ENCODE peak calls at places on chromosomes 6 and 20, in five cellular contexts. H is astrocyte; S is AG04450; C is activated CD8-positive, alpha-beta T cell treated with anti-CD3 and anti-CD28 coated beads for 36 hours; J is mucosa of descending colon. O is an unnamed sample.

GRCh38 chr6:108127826-108128225 is 38.0 kb upstream of the NR2E1 start:
- DNase-seq in H (no peak), S (no peak), C (no peak), J (no peak), O (no peak)

GRCh38 chr6:14738933-14739332 is 506.9 kb upstream of the JARID2 start:
- DNase-seq in H (no peak), S (no peak), C (no peak), J (no peak), O (no peak)

GRCh38 chr6:91341473-91341872 is 754.6 kb upstream of the MAP3K7 start:
- DNase-seq in H (no peak), S (no peak), C (no peak), J (no peak), O (no peak)

GRCh38 chr20:46752639-46753235 is 43.3 kb downstream of the SLC2A10 start:
- DNase-seq in H (peak; percentile 20), S (no peak), C (peak; percentile 64), J (no peak), O (peak; percentile 80)

GRCh38 chr6:106155219-106155830 is 69.2 kb downstream of the PRDM1 start:
- DNase-seq in H (no peak), S (no peak), C (no peak), J (no peak), O (no peak)

GRCh38 chr6:35194390-35194789 is 19.4 kb upstream of the SCUBE3 start:
- DNase-seq in H (no peak), S (no peak), C (no peak), J (no peak), O (no peak)

GRCh38 chr20:19628570-19629134 is 129.4 kb upstream of the RIN2 start:
- DNase-seq in H (peak; percentile 32), S (peak; percentile 24), C (peak; percentile 69), J (no peak), O (peak; percentile 59)

GRCh38 chr6:106159531-106159940 is 73.4 kb downstream of the PRDM1 start:
- DNase-seq in H (peak; percentile 98), S (peak; percentile 54), C (no peak), J (no peak), O (no peak)

GRCh38 chr6:16547586-16547985 is 213.7 kb downstream of the ATXN1 start:
- DNase-seq in H (peak; percentile 17), S (no peak), C (no peak), J (no peak), O (no peak)

GRCh38 chr6:151716446-151717047 is 90.9 kb upstream of the ESR1 start:
- DNase-seq in H (no peak), S (no peak), C (peak; percentile 19), J (no peak), O (no peak)

GRCh38 chr20:47330933-47331708 is 25.4 kb downstream of the ZMYND8 start:
- DNase-seq in H (peak; percentile 87), S (no peak), C (peak; percentile 12), J (no peak), O (no peak)

GRCh38 chr6:9139762-9140161 is 704.4 kb upstream of the SLC35B3 start:
- DNase-seq in H (peak; percentile 56), S (peak; percentile 34), C (no peak), J (no peak), O (no peak)

GRCh38 chr20:50666709-50667310 is 24.5 kb downstream of the RIPOR3 start:
- DNase-seq in H (no peak), S (no peak), C (no peak), J (no peak), O (no peak)

GRCh38 chr20:58228103-58228483 is 360 bp downstream of the ANKRD60 start:
- DNase-seq in H (no peak), S (no peak), C (no peak), J (no peak), O (no peak)

GRCh38 chr6:119482850-119483285 is 133.3 kb upstream of the MAN1A1 start:
- DNase-seq in H (no peak), S (no peak), C (no peak), J (no peak), O (no peak)

GRCh38 chr20:32569380-32570305 is 15.5 kb downstream of the NOL4L start:
- DNase-seq in H (no peak), S (no peak), C (no peak), J (no peak), O (no peak)

GRCh38 chr6:115004204-115004603 is 661.4 kb upstream of the HS3ST5 start:
- DNase-seq in H (no peak), S (no peak), C (no peak), J (no peak), O (no peak)

GRCh38 chr6:109260126-109260525 is 122.1 kb downstream of the CD164 start:
- DNase-seq in H (peak; percentile 56), S (peak; percentile 8), C (no peak), J (no peak), O (no peak)

GRCh38 chr20:5751856-5752255 is 1.7 kb downstream of the SHLD1 start:
- DNase-seq in H (peak; percentile 44), S (no peak), C (no peak), J (no peak), O (no peak)

GRCh38 chr20:31713312-31714049 is 9.2 kb downstream of the BCL2L1 start:
- DNase-seq in H (peak; percentile 87), S (peak; percentile 74), C (no peak), J (no peak), O (peak; percentile 69)

GRCh38 chr6:29082457-29082856 is 4.7 kb downstream of the OR2B3 start:
- DNase-seq in H (no peak), S (no peak), C (no peak), J (no peak), O (no peak)

GRCh38 chr20:44637490-44638372 is 13.8 kb downstream of the ADA start:
- DNase-seq in H (no peak), S (no peak), C (no peak), J (no peak), O (no peak)

GRCh38 chr6:159852877-159853276 is 37.9 kb upstream of the MAS1 start:
- DNase-seq in H (no peak), S (no peak), C (no peak), J (no peak), O (peak; percentile 37)
- TF ChIP-seq CTCF in H (no peak), S (peak; percentile 15), C (no peak), J (no peak), O (no peak)

GRCh38 chr20:64238851-64239387 is 16.6 kb upstream of the PCMTD2 start:
- DNase-seq in H (no peak), S (no peak), C (peak; percentile 24), J (no peak), O (no peak)

GRCh38 chr20:64240243-64241015 is 15.1 kb upstream of the PCMTD2 start:
- DNase-seq in H (no peak), S (no peak), C (no peak), J (no peak), O (no peak)

GRCh38 chr20:64238115-64238825 is 17.3 kb upstream of the PCMTD2 start:
- DNase-seq in H (no peak), S (no peak), C (no peak), J (no peak), O (no peak)

GRCh38 chr20:64241061-64241460 is 14.5 kb upstream of the PCMTD2 start:
- DNase-seq in H (no peak), S (no peak), C (no peak), J (no peak), O (no peak)

DNA sequence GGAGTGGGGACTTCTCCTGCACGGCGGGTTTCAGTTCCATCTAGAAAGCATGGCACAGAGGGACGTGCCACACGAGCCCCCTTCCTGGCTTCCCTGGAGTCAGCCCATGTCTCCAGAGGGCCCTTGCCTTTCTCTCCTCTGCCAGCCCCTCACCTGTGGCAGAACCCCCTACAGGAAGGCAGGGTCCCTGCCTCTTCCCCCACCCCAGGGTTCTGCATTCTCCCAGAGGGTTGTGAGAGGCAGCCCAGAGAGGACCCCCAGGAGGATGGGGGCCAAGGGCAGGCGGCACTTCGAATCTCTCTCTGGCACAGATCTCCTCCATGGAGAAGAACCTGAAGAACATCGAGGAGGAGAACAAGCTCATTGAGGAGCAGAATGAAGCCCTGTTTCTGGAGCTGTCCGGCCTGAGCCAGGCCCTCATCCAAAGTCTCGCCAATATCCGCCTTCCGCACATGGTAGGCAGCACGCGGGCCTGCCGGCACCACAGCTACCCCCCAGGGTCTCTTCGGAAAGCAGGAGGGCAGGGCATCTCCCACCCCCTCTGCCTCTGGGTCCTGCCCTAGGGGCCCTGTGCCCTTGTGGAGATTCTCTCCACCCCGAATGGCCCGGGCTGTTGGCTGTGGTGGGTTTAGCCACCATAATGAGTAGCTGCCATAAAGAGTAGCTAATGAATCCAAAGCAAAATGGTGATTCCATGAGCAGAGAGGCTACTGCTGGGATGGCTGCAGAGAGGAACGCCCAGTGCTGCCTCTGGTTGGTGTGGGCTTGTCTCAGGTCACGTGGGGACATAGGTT is 15.9 kb upstream of the PCMTD2 start:
- DNase-seq in H (no peak), S (no peak), C (no peak), J (no peak), O (no peak)
- TF ChIP-seq CTCF in H (no peak), S (no peak), C (no peak), J (no peak), O (no peak)

DNA sequence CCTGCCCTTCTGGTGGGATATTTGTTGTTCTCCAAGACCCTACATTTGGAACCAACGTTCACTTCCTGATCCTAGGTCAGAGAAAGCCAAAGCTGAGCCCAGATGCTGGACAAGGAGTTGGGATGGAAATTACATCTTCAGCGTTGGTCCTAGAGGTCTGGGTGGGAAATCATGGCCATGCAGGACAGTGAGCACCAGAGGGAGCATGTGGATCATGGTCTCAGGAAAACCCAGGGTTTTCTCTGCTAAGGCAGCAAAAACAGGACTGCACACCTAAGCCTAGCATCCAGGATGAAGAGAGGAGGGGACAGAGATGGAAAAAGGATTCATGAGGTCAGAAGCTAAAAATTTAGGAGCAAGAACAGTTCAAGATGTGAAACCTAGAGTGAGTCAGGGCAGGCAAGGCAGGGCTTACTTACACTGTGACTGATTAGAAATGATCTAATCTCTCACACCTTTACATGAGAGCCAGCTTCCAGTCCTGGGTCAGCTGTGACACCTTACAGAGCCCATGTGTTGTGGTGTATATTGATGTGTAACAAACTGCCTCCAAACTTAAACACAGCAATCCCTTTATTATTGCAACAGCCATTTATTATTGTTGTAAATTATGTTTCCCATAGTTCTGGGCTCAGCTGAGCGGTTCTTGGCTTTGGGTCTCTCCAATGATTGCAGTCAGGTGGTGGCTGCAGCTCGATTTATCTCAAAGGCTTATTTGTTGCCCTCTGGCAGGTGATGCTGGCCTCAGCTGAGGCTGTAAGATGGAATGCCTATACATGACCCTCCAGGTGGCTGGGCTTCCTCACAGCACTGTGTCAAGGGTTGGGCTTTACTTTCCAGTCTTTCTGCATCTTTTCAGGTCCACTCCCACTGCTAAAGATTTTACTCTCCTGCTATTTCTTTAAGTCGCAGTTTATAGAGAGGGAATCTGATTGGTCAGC is 6.5 kb downstream of the C20orf202 start:
- DNase-seq in H (no peak), S (no peak), C (peak; percentile 17), J (no peak), O (no peak)
- TF ChIP-seq CTCF in H (peak; percentile 32), S (peak; percentile 53), C (no peak), J (no peak), O (peak; percentile 28)

DNA sequence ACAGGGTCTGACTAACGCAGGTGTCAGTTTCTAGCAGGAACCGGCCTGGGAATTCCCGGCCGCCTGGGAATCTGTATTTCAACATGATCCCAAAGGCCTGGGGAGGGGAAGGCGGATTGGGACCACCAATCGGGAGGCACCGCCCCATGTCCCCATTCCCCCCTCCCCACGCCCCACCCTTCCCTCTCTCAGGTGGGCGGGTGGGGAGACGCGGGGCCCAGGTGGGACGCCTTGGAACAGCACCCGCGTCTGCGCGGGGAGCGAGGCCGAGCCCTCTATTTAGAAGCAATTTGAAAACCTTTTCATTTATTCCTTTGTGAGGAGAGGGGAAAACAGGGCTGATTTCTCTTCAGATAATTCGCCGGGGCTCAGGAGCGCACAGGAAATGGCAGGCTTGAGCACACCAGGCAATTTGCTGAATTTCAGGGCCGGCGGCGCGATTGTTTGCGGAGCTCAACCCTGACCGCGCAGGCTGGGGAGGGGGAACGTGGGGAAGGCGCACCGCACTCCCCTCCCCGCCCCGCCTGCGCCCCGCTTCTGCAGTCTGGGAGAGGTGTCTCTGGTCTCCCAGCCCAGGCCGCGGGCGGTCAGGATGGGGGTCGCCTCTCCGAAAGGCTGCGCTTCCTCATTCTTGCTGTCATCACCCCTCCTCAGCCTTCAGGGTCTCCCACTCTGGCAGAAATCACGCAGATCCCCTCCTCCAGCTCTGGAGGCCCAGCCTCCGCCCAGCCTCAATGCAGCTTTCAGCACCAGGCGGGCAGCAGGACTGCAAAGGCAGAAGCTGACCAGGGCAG is 170.1 kb downstream of the GRM4 start:
- DNase-seq in H (no peak), S (no peak), C (no peak), J (no peak), O (no peak)
- TF ChIP-seq CTCF in H (no peak), S (no peak), C (no peak), J (no peak), O (no peak)

O was measured in Calu3.